ENCODE peak calls at places on chromosome 18, in eight cellular contexts. W is BE2C; P is CD8-positive, alpha-beta memory T cell; X is thoracic aorta; N is ELF-1; L is brain microvascular endothelial cell; T is pons; E is activated CD4-positive, alpha-beta T cell treated with anti-CD3 and anti-CD28 coated beads, Interleukin-2, amount 50 U/mL, for 24 hours. A is an unnamed sample.

GRCh38 chr18:44602845-44603244 is 77.8 kb upstream of the SETBP1 start:
- DNase-seq in N (no peak), X (no peak), L (no peak), T (no peak), P (no peak), E (no peak), W (no peak), A (no peak)

GRCh38 chr18:66724664-66725356 is 120.9 kb upstream of the CDH19 start:
- DNase-seq in P (no peak), L (no peak), E (no peak), T (no peak), X (no peak), W (no peak), N (no peak), A (peak)

GRCh38 chr18:22241806-22242440 is 72.5 kb downstream of the GATA6 start:
- DNase-seq in T (no peak), P (no peak), N (no peak), W (no peak), L (no peak), E (no peak), X (no peak), A (peak)

GRCh38 chr18:75207298-75208054 is 1.5 kb downstream of the PTGR3 start:
- DNase-seq in W (no peak), P (no peak), X (no peak), L (no peak), N (peak), E (no peak), T (no peak), A (no peak)

GRCh38 chr18:36633961-36634412 is 194.8 kb downstream of the TPGS2 start:
- DNase-seq in W (no peak), X (no peak), L (no peak), E (no peak), T (no peak), P (no peak), N (no peak), A (no peak)

GRCh38 chr18:62452280-62452824 is 70.5 kb upstream of the ZCCHC2 start:
- DNase-seq in T (no peak), E (no peak), W (no peak), L (no peak), X (no peak), P (no peak), N (no peak), A (no peak)

GRCh38 chr18:22467760-22468553 is 50.2 kb upstream of the CTAGE1 start:
- DNase-seq in T (no peak), E (no peak), X (peak), P (no peak), L (peak), N (no peak), W (no peak), A (no peak)

GRCh38 chr18:40851014-40851429 is 1104.0 kb upstream of the PIK3C3 start:
- DNase-seq in X (no peak), P (no peak), T (no peak), E (no peak), W (no peak), L (no peak), N (no peak), A (no peak)

GRCh38 chr18:54856105-54856504 is 27.8 kb downstream of the RAB27B start:
- DNase-seq in T (no peak), P (no peak), L (no peak), W (no peak), E (no peak), X (no peak), N (no peak), A (no peak)

GRCh38 chr18:77858331-77858730 is 608.7 kb downstream of the GALR1 start:
- DNase-seq in L (no peak), E (no peak), X (no peak), N (no peak), T (no peak), P (no peak), W (no peak), A (no peak)

GRCh38 chr18:70021498-70021897 is 73.8 kb upstream of the CD226 start:
- DNase-seq in W (no peak), X (no peak), P (no peak), T (no peak), N (no peak), L (no peak), E (no peak), A (no peak)

GRCh38 chr18:3579701-3580100 is 129.7 kb downstream of the TGIF1 start:
- DNase-seq in E (no peak), W (no peak), P (no peak), T (no peak), N (no peak), X (no peak), L (peak), A (no peak)

GRCh38 chr18:57980573-57981348 is 63.3 kb upstream of the NEDD4L start:
- DNase-seq in X (no peak), N (no peak), P (no peak), E (no peak), T (no peak), L (no peak), W (no peak), A (no peak)

GRCh38 chr18:10515456-10515855 is 10.4 kb upstream of the NAPG start:
- DNase-seq in E (no peak), W (no peak), P (no peak), X (no peak), L (no peak), T (no peak), N (no peak), A (no peak)

GRCh38 chr18:3604626-3605408 is 154.8 kb downstream of the TGIF1 start:
- DNase-seq in X (no peak), P (no peak), N (peak), E (no peak), T (peak), L (peak), W (no peak), A (no peak)

GRCh38 chr18:79604913-79605235 is 74.7 kb upstream of the CTDP1 start:
- DNase-seq in T (no peak), P (no peak), E (no peak), N (no peak), X (no peak), W (no peak), L (no peak), A (no peak)

GRCh38 chr18:73136134-73136533 is 268.3 kb upstream of the NETO1 start:
- DNase-seq in P (no peak), E (no peak), T (peak), X (no peak), N (no peak), W (no peak), L (no peak), A (no peak)

GRCh38 chr18:12282436-12283039 is 25.5 kb upstream of the TUBB6 start:
- DNase-seq in X (no peak), W (no peak), N (peak), L (peak), P (no peak), E (no peak), T (no peak), A (no peak)

GRCh38 chr18:11747731-11748130 is 58.7 kb downstream of the GNAL start:
- DNase-seq in P (no peak), N (peak), X (no peak), T (no peak), E (no peak), W (no peak), L (no peak), A (no peak)

GRCh38 chr18:77495982-77496690 is 246.5 kb downstream of the GALR1 start:
- DNase-seq in W (no peak), P (no peak), E (no peak), X (no peak), L (no peak), N (no peak), T (peak), A (no peak)

GRCh38 chr18:63249781-63250180 is 69.8 kb downstream of the BCL2 start:
- DNase-seq in E (no peak), L (no peak), W (no peak), P (no peak), N (no peak), X (no peak), T (no peak), A (no peak)

GRCh38 chr18:6917082-6917481 is 187.6 kb downstream of the ARHGAP28 start:
- DNase-seq in P (no peak), E (no peak), N (peak), W (no peak), L (no peak), T (no peak), X (no peak), A (no peak)

GRCh38 chr18:3410273-3410672 is 39.7 kb upstream of the TGIF1 start:
- DNase-seq in T (no peak), X (no peak), P (no peak), E (no peak), L (no peak), N (no peak), W (no peak), A (no peak)

GRCh38 chr18:7642491-7642890 is 75.4 kb downstream of the PTPRM start:
- DNase-seq in X (no peak), T (no peak), N (no peak), W (no peak), E (no peak), L (no peak), P (no peak), A (no peak)

GRCh38 chr18:73895701-73896100 is 251.9 kb downstream of the FBXO15 start:
- DNase-seq in W (no peak), P (no peak), L (no peak), X (no peak), N (no peak), T (no peak), E (no peak), A (no peak)

GRCh38 chr18:55405655-55406373 is 182.2 kb downstream of the TCF4 start:
- DNase-seq in X (peak), L (peak), P (no peak), W (peak), T (peak), N (no peak), E (no peak), A (no peak)

GRCh38 chr18:12271376-12272235 is 17.4 kb downstream of the CIDEA start:
- DNase-seq in L (peak), N (peak), P (no peak), T (peak), X (no peak), W (peak), E (peak), A (peak)

GRCh38 chr18:70405051-70405450 is 116.2 kb downstream of the SOCS6 start:
- DNase-seq in X (no peak), T (no peak), L (no peak), E (no peak), W (no peak), N (no peak), P (no peak), A (no peak)

GRCh38 chr18:8212893-8213805 is 396.1 kb upstream of the RAB12 start:
- DNase-seq in X (no peak), L (peak), E (no peak), T (no peak), W (no peak), P (no peak), N (no peak), A (no peak)

GRCh38 chr18:2687390-2688001 is 32.0 kb downstream of the SMCHD1 start:
- DNase-seq in X (no peak), W (no peak), L (no peak), E (no peak), T (no peak), N (no peak), P (no peak), A (no peak)